ENCODE peak calls at places on chromosomes 3 and 15, in seven cellular contexts. U, Q, J, G, W, C and E are unnamed samples.

GRCh38 chr15:53323197-53323596 is 436.3 kb downstream of the WDR72 start:
- DNase-seq in C (no peak), Q (no peak), G (no peak), J (no peak), W (no peak), U (no peak), E (no peak)

GRCh38 chr15:59360305-59360704 is 12.4 kb downstream of the MYO1E start:
- DNase-seq in G (no peak), C (no peak), Q (no peak), U (peak; percentile 20), J (no peak), W (no peak), E (no peak)

GRCh38 chr3:46917257-46917656 is 39.7 kb downstream of the PTH1R start:
- DNase-seq in J (no peak), Q (no peak), G (no peak), W (no peak), C (no peak), U (no peak), E (no peak)

GRCh38 chr3:44045476-44046275 is 196.0 kb upstream of the TOPAZ1 start:
- DNase-seq in Q (no peak), C (no peak), W (no peak), G (peak; percentile 33), U (no peak), J (peak; percentile 98), E (no peak)

GRCh38 chr3:171459130-171459941 is 869 bp downstream of the TNIK start:
- DNase-seq in Q (no peak), U (peak; percentile 27), C (no peak), W (no peak), G (peak; percentile 63), J (no peak), E (peak; percentile 58)

GRCh38 chr15:62782100-62782791 is 260.3 kb upstream of the TPM1 start:
- DNase-seq in W (peak; percentile 78), G (peak; percentile 83), C (no peak), U (peak; percentile 50), J (no peak), Q (peak; percentile 56), E (peak; percentile 89)

GRCh38 chr15:67510597-67511225 is 10.2 kb upstream of the C15orf61 start:
- DNase-seq in G (no peak), J (no peak), C (no peak), U (no peak), W (no peak), Q (no peak), E (no peak)

GRCh38 chr3:167733961-167734497 is 663 bp downstream of the PDCD10 start:
- DNase-seq in C (no peak), G (no peak), U (no peak), W (peak; percentile 18), J (no peak), Q (no peak), E (peak; percentile 50)

GRCh38 chr3:89740881-89741177 is 633.4 kb downstream of the EPHA3 start:
- DNase-seq in U (no peak), W (no peak), J (no peak), Q (no peak), C (no peak), G (no peak), E (no peak)

GRCh38 chr15:93870583-93870982 is 360.8 kb upstream of the MCTP2 start:
- DNase-seq in W (no peak), Q (no peak), G (no peak), C (no peak), J (no peak), U (no peak), E (no peak)

GRCh38 chr15:83210619-83211018 is 3.0 kb upstream of the HDGFL3 start:
- DNase-seq in G (peak; percentile 83), J (no peak), Q (no peak), U (no peak), W (no peak), C (no peak), E (peak; percentile 61)

GRCh38 chr15:66730168-66731014 is 28.4 kb downstream of the SMAD6 start:
- DNase-seq in Q (no peak), G (no peak), W (no peak), U (no peak), C (no peak), J (no peak), E (no peak)

GRCh38 chr3:27357665-27358258 is 11.4 kb downstream of the NEK10 start:
- DNase-seq in C (peak; percentile 25), U (peak; percentile 28), Q (peak; percentile 59), G (peak; percentile 39), W (peak; percentile 74), J (no peak), E (peak; percentile 85)

GRCh38 chr15:82305621-82306048 is 43.0 kb downstream of the SAXO2 start:
- DNase-seq in Q (no peak), G (no peak), J (no peak), C (no peak), U (no peak), W (no peak), E (no peak)

GRCh38 chr3:177618873-177619771 is 421.8 kb upstream of the TBL1XR1 start:
- DNase-seq in C (no peak), U (no peak), J (no peak), G (no peak), Q (no peak), W (no peak), E (peak; percentile 96)

GRCh38 chr15:101535170-101535902 is 45.8 kb upstream of the PCSK6 start:
- DNase-seq in G (peak; percentile 22), U (no peak), J (no peak), C (no peak), W (no peak), Q (no peak), E (no peak)

GRCh38 chr3:72133329-72134011 is 348.5 kb upstream of the PROK2 start:
- DNase-seq in G (no peak), W (peak; percentile 15), C (no peak), Q (no peak), J (no peak), U (no peak), E (no peak)

GRCh38 chr3:146404451-146404850 is 64.9 kb downstream of the PLSCR2 start:
- DNase-seq in Q (no peak), J (no peak), G (no peak), W (no peak), C (no peak), U (no peak), E (no peak)

GRCh38 chr3:12458901-12459300 is 25.4 kb upstream of the TSEN2 start:
- DNase-seq in U (no peak), J (no peak), Q (no peak), W (no peak), G (no peak), C (no peak), E (no peak)

GRCh38 chr3:66376568-66376967 is 124.3 kb downstream of the LRIG1 start:
- DNase-seq in J (no peak), G (no peak), U (no peak), C (no peak), Q (peak; percentile 16), W (peak; percentile 90), E (no peak)

GRCh38 chr15:29115093-29115991 is 154.3 kb downstream of the NSMCE3 start:
- DNase-seq in W (no peak), J (no peak), G (peak; percentile 83), U (peak; percentile 51), Q (no peak), C (no peak), E (no peak)

GRCh38 chr15:40456299-40456712 is 14.5 kb upstream of the CHST14 start:
- DNase-seq in C (no peak), Q (no peak), W (no peak), J (no peak), U (no peak), G (no peak), E (peak; percentile 82)

GRCh38 chr3:195270350-195271115 is 426 bp downstream of the XXYLT1 start:
- DNase-seq in U (peak; percentile 51), J (no peak), C (no peak), G (peak; percentile 72), W (peak; percentile 45), Q (peak; percentile 26), E (no peak)

GRCh38 chr15:35137175-35137574 is 52.1 kb upstream of the NANOGP8 start:
- DNase-seq in G (no peak), W (no peak), J (no peak), Q (no peak), C (no peak), U (no peak), E (no peak)

GRCh38 chr3:175398676-175399075 is 539.5 kb downstream of the NAALADL2 start:
- DNase-seq in W (no peak), C (no peak), U (no peak), Q (no peak), G (no peak), J (no peak), E (no peak)

GRCh38 chr3:58164199-58164879 is 46.4 kb downstream of the DNASE1L3 start:
- DNase-seq in J (no peak), G (peak; percentile 89), C (no peak), U (no peak), W (no peak), Q (no peak), E (no peak)

GRCh38 chr3:185754920-185755319 is 69.9 kb downstream of the IGF2BP2 start:
- DNase-seq in J (no peak), G (no peak), Q (no peak), C (no peak), W (no peak), U (no peak), E (no peak)

DNA sequence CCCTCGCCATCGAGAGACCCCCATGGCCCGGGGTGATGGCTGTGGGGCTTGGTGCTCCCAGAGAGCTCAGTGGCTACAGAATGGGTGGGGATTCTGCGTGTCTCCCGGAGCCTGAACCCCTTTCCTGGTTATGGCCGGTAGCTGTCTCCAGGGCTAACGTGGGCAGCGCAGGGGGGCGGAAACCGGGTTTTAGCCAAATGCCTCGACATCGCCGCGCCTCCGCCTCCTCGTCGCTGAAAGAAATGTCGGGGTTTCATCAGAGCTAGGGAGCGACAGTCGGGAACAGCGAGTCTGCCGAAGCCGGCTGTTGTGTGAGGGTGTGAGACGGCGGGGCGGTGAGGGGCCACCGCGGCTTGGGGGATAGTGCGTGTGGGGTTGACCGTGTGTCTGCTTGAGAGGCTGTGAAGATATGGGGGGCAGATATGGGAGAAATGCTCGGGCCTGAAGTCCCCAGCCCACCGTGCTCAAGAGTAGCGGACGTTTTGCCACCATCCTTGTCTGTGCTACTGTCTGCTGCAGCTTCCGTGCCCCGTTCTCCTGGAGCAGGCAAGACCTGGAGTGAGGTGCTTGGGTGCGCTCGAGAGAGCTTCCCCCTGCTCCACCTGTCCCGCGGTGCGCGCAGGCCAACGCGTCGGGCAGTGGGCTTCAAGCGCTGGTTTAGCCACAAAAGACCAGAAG is 836 bp upstream of the ISLR2 start:
- DNase-seq in C (no peak), U (no peak), G (peak; percentile 60), Q (no peak), J (no peak), W (no peak), E (no peak)
- TF ChIP-seq JUND in C (no peak), U (no peak), G (no peak), Q (no peak), J (no peak), W (no peak), E (no peak)

GRCh38 chr3:18124501-18124900 is 300.6 kb downstream of the SATB1 start:
- DNase-seq in G (no peak), U (no peak), Q (peak; percentile 26), J (no peak), C (no peak), W (no peak), E (no peak)
- TF ChIP-seq JUND in G (peak; percentile 45), U (no peak), Q (peak; percentile 45), J (no peak), C (no peak), W (no peak), E (no peak)

GRCh38 chr3:152688313-152688712 is 146.6 kb upstream of the P2RY1 start:
- DNase-seq in G (no peak), C (peak; percentile 5), J (no peak), Q (no peak), U (no peak), W (no peak), E (no peak)
- TF ChIP-seq JUND in G (no peak), C (no peak), J (no peak), Q (no peak), U (no peak), W (no peak), E (no peak)

GRCh38 chr15:70566989-70567388 is 196.4 kb downstream of the UACA start:
- DNase-seq in C (no peak), U (no peak), W (no peak), G (no peak), Q (no peak), J (no peak), E (no peak)
- TF ChIP-seq JUND in C (no peak), U (no peak), W (no peak), G (no peak), Q (no peak), J (no peak), E (no peak)